ENCODE peak calls at places on chromosomes 12 and 14, in ten cellular contexts. P is stimulated activated CD4-positive, alpha-beta T cell treated with anti-CD3 and anti-CD28 coated beads, TNF-alpha, amount 100 ng/mL, for 1 hour; Y is RCC 7860; V is astrocyte of the spinal cord; M is fibroblast of lung; J is AG09309; C is iPS-NIHi11; L is cerebellar cortex; E is T47D; F is activated CD4-positive, alpha-beta T cell treated with anti-CD3 and anti-CD28 coated beads, Interleukin-2, amount 50 U/mL, for 1 hour. N is an unnamed sample.

GRCh38 chr14:31897581-31898186 is 179.4 kb upstream of the ARHGAP5 start:
- DNase-seq in M (no peak), V (no peak), E (peak), Y (no peak), P (no peak), L (no peak), J (no peak), C (no peak), F (no peak), N (no peak)

GRCh38 chr12:88577537-88577936 is 2.7 kb downstream of the KITLG start:
- DNase-seq in E (peak), F (no peak), J (no peak), C (no peak), P (no peak), Y (peak), M (peak), L (no peak), V (peak), N (no peak)

GRCh38 chr14:77151918-77152588 is 10.5 kb upstream of the ZDHHC22 start:
- DNase-seq in V (no peak), Y (peak), M (peak), E (peak), P (no peak), F (no peak), J (no peak), C (no peak), L (peak), N (peak)

GRCh38 chr14:104393898-104394605 is 185.5 kb upstream of the C14orf180 start:
- DNase-seq in F (peak), J (no peak), L (no peak), P (no peak), M (no peak), V (no peak), E (no peak), C (no peak), Y (no peak), N (peak)

GRCh38 chr14:86513056-86513455 is 983.1 kb downstream of the FLRT2 start:
- DNase-seq in L (no peak), E (no peak), V (no peak), J (no peak), M (no peak), Y (no peak), P (no peak), C (no peak), F (no peak), N (no peak)

GRCh38 chr14:48735607-48736006 is 850.6 kb downstream of the RPS29 start:
- DNase-seq in M (no peak), P (no peak), F (no peak), C (no peak), Y (no peak), J (no peak), L (no peak), E (no peak), V (no peak), N (no peak)

GRCh38 chr12:101967506-101967905 is 90.1 kb downstream of the DRAM1 start:
- DNase-seq in M (no peak), L (no peak), F (no peak), P (no peak), V (no peak), Y (no peak), J (no peak), E (no peak), C (no peak), N (peak)

GRCh38 chr12:124681779-124682391 is 114.5 kb upstream of the NCOR2 start:
- DNase-seq in M (peak), L (no peak), J (no peak), C (no peak), P (no peak), Y (no peak), F (no peak), V (peak), E (no peak), N (no peak)

GRCh38 chr14:54739514-54739913 is 163.1 kb downstream of the GCH1 start:
- DNase-seq in J (no peak), P (no peak), L (no peak), C (no peak), F (no peak), Y (no peak), V (no peak), M (no peak), E (no peak), N (no peak)

GRCh38 chr14:63891148-63891964 is 38.6 kb downstream of the SYNE2 start:
- DNase-seq in L (peak), F (no peak), C (peak), M (no peak), E (no peak), V (no peak), J (no peak), P (no peak), Y (no peak), N (no peak)

GRCh38 chr14:85475113-85475512 is 54.8 kb upstream of the FLRT2 start:
- DNase-seq in M (peak), J (no peak), L (no peak), C (no peak), F (no peak), E (no peak), Y (no peak), P (no peak), V (no peak), N (no peak)

GRCh38 chr12:78455991-78456390 is 408.6 kb upstream of the SYT1 start:
- DNase-seq in F (no peak), M (peak), Y (no peak), P (no peak), E (no peak), L (no peak), J (no peak), V (no peak), C (no peak), N (no peak)

GRCh38 chr12:68521321-68521839 is 89.3 kb upstream of the RAP1B start:
- DNase-seq in Y (peak), C (no peak), P (no peak), V (peak), L (no peak), F (no peak), M (peak), J (peak), E (no peak), N (no peak)

GRCh38 chr12:4830568-4830967 is 79.1 kb upstream of the KCNA1 start:
- DNase-seq in V (no peak), L (no peak), E (no peak), Y (no peak), J (no peak), C (no peak), P (no peak), F (no peak), M (peak), N (no peak)

GRCh38 chr12:55743131-55743921 is 404 bp downstream of the GDF11 start:
- DNase-seq in Y (peak), L (peak), E (peak), J (no peak), M (peak), V (peak), F (peak), P (peak), C (peak), N (peak)

GRCh38 chr14:20477211-20477876 is 8.1 kb downstream of the PNP start:
- DNase-seq in Y (no peak), P (no peak), J (no peak), F (no peak), L (no peak), E (no peak), V (peak), M (peak), C (no peak), N (peak)

GRCh38 chr14:99476864-99477263 is 3.8 kb downstream of the SETD3 start:
- DNase-seq in E (no peak), C (no peak), F (no peak), P (no peak), J (no peak), M (peak), Y (peak), V (no peak), L (no peak), N (no peak)

GRCh38 chr12:100753837-100754236 is 40.7 kb upstream of the ANO4 start:
- DNase-seq in J (no peak), E (no peak), F (no peak), L (no peak), C (no peak), M (peak), P (no peak), Y (no peak), V (peak), N (no peak)

GRCh38 chr12:92718483-92718985 is 15.7 kb downstream of the PLEKHG7 start:
- DNase-seq in Y (no peak), M (no peak), J (no peak), C (no peak), P (no peak), E (no peak), F (no peak), L (no peak), V (no peak), N (no peak)

GRCh38 chr14:39425947-39426346 is 6.3 kb downstream of the FBXO33 start:
- DNase-seq in V (no peak), F (no peak), E (no peak), P (no peak), L (no peak), J (no peak), C (no peak), Y (no peak), M (no peak), N (no peak)

GRCh38 chr12:24742378-24742777 is 206.5 kb downstream of the BCAT1 start:
- DNase-seq in F (no peak), M (no peak), J (no peak), E (no peak), C (no peak), L (no peak), P (no peak), V (no peak), Y (no peak), N (no peak)

GRCh38 chr12:105273601-105274000 is 37.6 kb upstream of the APPL2 start:
- DNase-seq in E (no peak), L (no peak), J (no peak), Y (no peak), F (no peak), V (no peak), M (no peak), P (no peak), C (no peak), N (no peak)